ENCODE peak calls at places on chromosomes 12 and 14, in seven cellular contexts. One of them, this sample, is unnamed.

GRCh38 chr12:94614288-94614721 is 36.1 kb downstream of the TMCC3 start:
- DNase-seq in NCI-H2227 treated with DMSO at 0.1 percent for 48 hours: no peak
- DNase-seq in A172: peak; percentile 7
- DNase-seq in progenitor cell of endocrine pancreas: no peak
- DNase-seq in GM03348: no peak
- DNase-seq in Peyer's patch: no peak
- DNase-seq in WERI-Rb-1: no peak
- DNase-seq in this sample: no peak

GRCh38 chr14:51604078-51604477 is 47.6 kb upstream of the FRMD6 start:
- DNase-seq in GM03348: peak; percentile 67
- DNase-seq in Peyer's patch: no peak
- DNase-seq in NCI-H2227 treated with DMSO at 0.1 percent for 48 hours: no peak
- DNase-seq in progenitor cell of endocrine pancreas: no peak
- DNase-seq in A172: no peak
- DNase-seq in WERI-Rb-1: no peak
- DNase-seq in this sample: no peak

GRCh38 chr12:47207005-47207717 is 127.4 kb upstream of the AMIGO2 start:
- DNase-seq in GM03348: no peak
- DNase-seq in progenitor cell of endocrine pancreas: no peak
- DNase-seq in Peyer's patch: no peak
- DNase-seq in WERI-Rb-1: no peak
- DNase-seq in A172: no peak
- DNase-seq in NCI-H2227 treated with DMSO at 0.1 percent for 48 hours: no peak
- DNase-seq in this sample: peak; percentile 57

GRCh38 chr12:100234591-100235304 is 32.1 kb downstream of the DEPDC4 start:
- DNase-seq in NCI-H2227 treated with DMSO at 0.1 percent for 48 hours: peak; percentile 15
- DNase-seq in GM03348: peak; percentile 63
- DNase-seq in WERI-Rb-1: no peak
- DNase-seq in Peyer's patch: no peak
- DNase-seq in progenitor cell of endocrine pancreas: no peak
- DNase-seq in A172: peak; percentile 28
- DNase-seq in this sample: no peak

GRCh38 chr12:53327435-53328042 is 6.1 kb upstream of the AAAS start:
- DNase-seq in NCI-H2227 treated with DMSO at 0.1 percent for 48 hours: no peak
- DNase-seq in progenitor cell of endocrine pancreas: no peak
- DNase-seq in A172: no peak
- DNase-seq in GM03348: no peak
- DNase-seq in WERI-Rb-1: no peak
- DNase-seq in Peyer's patch: no peak
- DNase-seq in this sample: no peak

GRCh38 chr14:105118646-105119409 is 49.7 kb downstream of the JAG2 start:
- DNase-seq in A172: no peak
- DNase-seq in progenitor cell of endocrine pancreas: no peak
- DNase-seq in GM03348: no peak
- DNase-seq in Peyer's patch: no peak
- DNase-seq in NCI-H2227 treated with DMSO at 0.1 percent for 48 hours: no peak
- DNase-seq in WERI-Rb-1: no peak
- DNase-seq in this sample: no peak

GRCh38 chr12:6215932-6216494 is 15.8 kb downstream of the CD9 start:
- DNase-seq in GM03348: peak; percentile 85
- DNase-seq in A172: peak; percentile 96
- DNase-seq in WERI-Rb-1: no peak
- DNase-seq in progenitor cell of endocrine pancreas: no peak
- DNase-seq in Peyer's patch: peak; percentile 78
- DNase-seq in NCI-H2227 treated with DMSO at 0.1 percent for 48 hours: no peak
- DNase-seq in this sample: peak; percentile 88

GRCh38 chr12:857611-858010 is 91.9 kb downstream of the RAD52 start:
- DNase-seq in Peyer's patch: no peak
- DNase-seq in A172: peak; percentile 44
- DNase-seq in GM03348: peak; percentile 85
- DNase-seq in WERI-Rb-1: no peak
- DNase-seq in NCI-H2227 treated with DMSO at 0.1 percent for 48 hours: no peak
- DNase-seq in progenitor cell of endocrine pancreas: no peak
- DNase-seq in this sample: no peak

GRCh38 chr12:49079796-49080195 is 10.0 kb upstream of the RHEBL1 start:
- DNase-seq in A172: no peak
- DNase-seq in Peyer's patch: no peak
- DNase-seq in progenitor cell of endocrine pancreas: no peak
- DNase-seq in GM03348: no peak
- DNase-seq in WERI-Rb-1: no peak
- DNase-seq in NCI-H2227 treated with DMSO at 0.1 percent for 48 hours: no peak
- DNase-seq in this sample: no peak